ENCODE peak calls at places on chromosome 1, in four cellular contexts. J is H1, W is SK-N-SH, T is GM12878. E is an unnamed sample.

GRCh38 chr1:227916655-227917054 is 31.1 kb downstream of the WNT9A start:
- DNase-seq in J (no peak), W (no peak), T (no peak), E (no peak)

GRCh38 chr1:65554829-65555228 is 134.4 kb downstream of the LEPR start:
- DNase-seq in J (no peak), W (no peak), T (no peak), E (no peak)

GRCh38 chr1:15124362-15125100 is 29.0 kb upstream of the TMEM51 start:
- DNase-seq in J (no peak), W (no peak), T (no peak), E (no peak)

GRCh38 chr1:35683012-35683411 is 35.7 kb downstream of the C1orf216 start:
- DNase-seq in J (no peak), W (no peak), T (peak), E (no peak)

GRCh38 chr1:203276916-203277535 is 28.3 kb upstream of the BTG2 start:
- DNase-seq in J (peak), W (no peak), T (no peak), E (no peak)

GRCh38 chr1:40072142-40072541 is 24.9 kb downstream of the PPT1 start:
- DNase-seq in J (no peak), W (no peak), T (no peak), E (no peak)

GRCh38 chr1:243354511-243355153 is 98.8 kb downstream of the SDCCAG8 start:
- DNase-seq in J (no peak), W (no peak), T (no peak), E (no peak)

GRCh38 chr1:116290085-116290670 is 82.9 kb upstream of the ATP1A1 start:
- DNase-seq in J (no peak), W (no peak), T (no peak), E (no peak)

GRCh38 chr1:233972951-233973635 is 68.6 kb downstream of the SLC35F3 start:
- DNase-seq in J (no peak), W (peak), T (no peak), E (no peak)

GRCh38 chr1:185297986-185298385 is 19.1 kb downstream of the IVNS1ABP start:
- DNase-seq in J (no peak), W (no peak), T (no peak), E (no peak)

GRCh38 chr1:3364983-3365382 is 89.5 kb upstream of the ARHGEF16 start:
- DNase-seq in J (no peak), W (no peak), T (no peak), E (no peak)

GRCh38 chr1:58584082-58584895 is 7.2 kb upstream of the TACSTD2 start:
- DNase-seq in J (no peak), W (no peak), T (no peak), E (peak)

GRCh38 chr1:57188169-57188568 is 222.4 kb upstream of the C8B start:
- DNase-seq in J (no peak), W (no peak), T (no peak), E (no peak)

DNA sequence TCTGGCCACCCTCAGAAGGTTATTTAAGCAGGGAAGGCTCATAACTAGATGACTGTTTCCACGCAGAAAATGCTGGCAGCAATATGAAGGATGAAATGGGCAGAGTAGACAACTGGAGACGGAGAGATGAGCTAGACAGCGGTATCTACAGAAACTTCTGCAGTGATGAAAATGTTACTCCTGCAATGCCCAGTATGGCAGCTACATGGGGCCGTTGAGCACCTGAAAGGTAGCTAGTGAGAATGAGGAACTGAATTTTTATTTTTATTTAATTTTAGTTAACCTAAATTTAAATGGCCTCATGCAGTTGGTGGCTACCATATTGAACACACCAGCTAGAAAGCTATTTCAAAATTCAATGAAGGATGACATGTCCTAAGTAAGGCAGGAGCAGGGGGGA is 27.3 kb downstream of the SIPA1L2 start:
- DNase-seq in J (no peak), W (no peak), T (no peak), E (no peak)
- TF ChIP-seq TCF12 in J (no peak), W (no peak), T (no peak), E (no peak)

GRCh38 chr1:226487921-226488320 is 60.6 kb upstream of the STUM start:
- DNase-seq in J (no peak), W (no peak), T (no peak), E (no peak)
- TF ChIP-seq TCF12 in J (no peak), W (no peak), T (no peak), E (no peak)

GRCh38 chr1:236921610-236922009 is 82.6 kb downstream of the MT1HL1 start:
- DNase-seq in J (no peak), W (no peak), T (no peak), E (no peak)
- TF ChIP-seq TCF12 in J (no peak), W (no peak), T (no peak), E (no peak)

DNA sequence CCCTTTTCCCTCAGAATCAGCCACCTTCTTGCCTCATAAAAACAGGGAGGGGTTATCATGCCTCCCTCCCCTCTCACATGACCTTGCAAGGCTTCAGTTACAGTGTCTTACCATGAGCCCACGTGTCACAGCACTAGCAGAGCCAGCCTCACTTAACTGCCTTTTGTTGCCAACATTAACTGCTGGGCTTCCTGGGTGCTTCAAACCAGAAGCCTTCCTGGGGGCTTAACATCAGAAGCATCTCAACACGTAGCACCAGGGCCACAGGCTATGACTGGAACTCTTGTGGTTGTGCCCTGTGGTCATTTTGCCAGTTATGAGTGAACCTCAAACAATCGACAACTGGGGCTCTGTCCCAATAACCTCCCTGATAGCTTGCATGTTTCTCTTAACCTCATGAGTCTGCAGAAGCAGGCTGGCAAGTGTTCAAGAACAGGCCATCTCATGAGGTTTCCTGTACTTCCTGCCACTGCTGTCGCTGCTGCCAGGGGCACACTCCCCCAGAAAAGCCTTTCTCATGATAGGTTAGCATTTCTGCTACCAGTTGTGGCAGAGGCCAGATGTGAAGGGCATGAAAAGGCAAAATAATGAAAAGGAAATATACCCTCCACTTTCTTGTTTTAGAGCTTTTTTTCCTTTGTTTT is 132.2 kb downstream of the GLUL start:
- DNase-seq in J (no peak), W (no peak), T (peak), E (no peak)
- TF ChIP-seq TCF12 in J (no peak), W (no peak), T (no peak), E (no peak)

GRCh38 chr1:173302366-173302765 is 95.2 kb upstream of the TNFSF4 start:
- DNase-seq in J (no peak), W (no peak), T (no peak), E (no peak)
- TF ChIP-seq TCF12 in J (no peak), W (no peak), T (no peak), E (no peak)